ENCODE peak calls at places on chromosomes 5 and 9, in nine cellular contexts. One of them, this sample, is unnamed.

GRCh38 chr9:97501177-97501971 is at the start of gene TMOD1:
- DNase-seq in neuronal stem cell: peak; percentile 37
- DNase-seq in heart left ventricle: peak; percentile 85
- DNase-seq in IMR-90: peak; percentile 34
- DNase-seq in mesendoderm: peak; percentile 65
- DNase-seq in CD8-positive, alpha-beta T cell: peak; percentile 10
- DNase-seq in heart right ventricle: peak; percentile 88
- DNase-seq in dorsolateral prefrontal cortex: peak; percentile 67
- DNase-seq in body of pancreas: peak; percentile 83
- DNase-seq in this sample: peak; percentile 51

GRCh38 chr5:65546141-65546540 is 16.8 kb downstream of the CENPK start:
- DNase-seq in neuronal stem cell: no peak
- DNase-seq in heart left ventricle: no peak
- DNase-seq in IMR-90: no peak
- DNase-seq in mesendoderm: no peak
- DNase-seq in CD8-positive, alpha-beta T cell: no peak
- DNase-seq in heart right ventricle: no peak
- DNase-seq in dorsolateral prefrontal cortex: no peak
- DNase-seq in body of pancreas: no peak
- DNase-seq in this sample: no peak

GRCh38 chr5:55030676-55031445 is 6.8 kb downstream of the GZMK start:
- DNase-seq in neuronal stem cell: no peak
- DNase-seq in heart left ventricle: peak; percentile 25
- DNase-seq in IMR-90: peak; percentile 19
- DNase-seq in mesendoderm: no peak
- DNase-seq in CD8-positive, alpha-beta T cell: no peak
- DNase-seq in heart right ventricle: no peak
- DNase-seq in dorsolateral prefrontal cortex: no peak
- DNase-seq in body of pancreas: no peak
- DNase-seq in this sample: no peak

GRCh38 chr9:72728031-72728770 is 206.8 kb downstream of the TMC1 start:
- DNase-seq in neuronal stem cell: no peak
- DNase-seq in heart left ventricle: no peak
- DNase-seq in IMR-90: no peak
- DNase-seq in mesendoderm: no peak
- DNase-seq in CD8-positive, alpha-beta T cell: no peak
- DNase-seq in heart right ventricle: no peak
- DNase-seq in dorsolateral prefrontal cortex: no peak
- DNase-seq in body of pancreas: no peak
- DNase-seq in this sample: no peak

GRCh38 chr5:76724871-76725270 is 8.9 kb downstream of the F2R start:
- DNase-seq in neuronal stem cell: no peak
- DNase-seq in heart left ventricle: no peak
- DNase-seq in IMR-90: peak; percentile 88
- DNase-seq in mesendoderm: peak; percentile 20
- DNase-seq in CD8-positive, alpha-beta T cell: no peak
- DNase-seq in heart right ventricle: no peak
- DNase-seq in dorsolateral prefrontal cortex: no peak
- DNase-seq in body of pancreas: no peak
- DNase-seq in this sample: no peak

GRCh38 chr5:107869459-107870115 is 198.8 kb upstream of the EFNA5 start:
- DNase-seq in neuronal stem cell: no peak
- DNase-seq in heart left ventricle: no peak
- DNase-seq in IMR-90: peak; percentile 84
- DNase-seq in mesendoderm: peak; percentile 29
- DNase-seq in CD8-positive, alpha-beta T cell: no peak
- DNase-seq in heart right ventricle: no peak
- DNase-seq in dorsolateral prefrontal cortex: no peak
- DNase-seq in body of pancreas: no peak
- DNase-seq in this sample: no peak

GRCh38 chr5:75668348-75668895 is 48.8 kb downstream of the POC5 start:
- DNase-seq in neuronal stem cell: no peak
- DNase-seq in heart left ventricle: no peak
- DNase-seq in IMR-90: no peak
- DNase-seq in mesendoderm: no peak
- DNase-seq in CD8-positive, alpha-beta T cell: no peak
- DNase-seq in heart right ventricle: no peak
- DNase-seq in dorsolateral prefrontal cortex: no peak
- DNase-seq in body of pancreas: no peak
- DNase-seq in this sample: no peak

GRCh38 chr9:116417464-116417863 is 263.9 kb downstream of the PAPPA start:
- DNase-seq in neuronal stem cell: no peak
- DNase-seq in heart left ventricle: no peak
- DNase-seq in IMR-90: no peak
- DNase-seq in mesendoderm: no peak
- DNase-seq in CD8-positive, alpha-beta T cell: no peak
- DNase-seq in heart right ventricle: no peak
- DNase-seq in dorsolateral prefrontal cortex: no peak
- DNase-seq in body of pancreas: no peak
- DNase-seq in this sample: no peak

GRCh38 chr5:152164860-152165259 is 240.2 kb upstream of the GLRA1 start:
- DNase-seq in neuronal stem cell: no peak
- DNase-seq in heart left ventricle: no peak
- DNase-seq in IMR-90: no peak
- DNase-seq in mesendoderm: peak; percentile 57
- DNase-seq in CD8-positive, alpha-beta T cell: no peak
- DNase-seq in heart right ventricle: no peak
- DNase-seq in dorsolateral prefrontal cortex: no peak
- DNase-seq in body of pancreas: no peak
- DNase-seq in this sample: no peak

GRCh38 chr5:91339053-91339710 is 43.9 kb downstream of the ARRDC3 start:
- DNase-seq in neuronal stem cell: no peak
- DNase-seq in heart left ventricle: no peak
- DNase-seq in IMR-90: peak; percentile 22
- DNase-seq in mesendoderm: no peak
- DNase-seq in CD8-positive, alpha-beta T cell: no peak
- DNase-seq in heart right ventricle: no peak
- DNase-seq in dorsolateral prefrontal cortex: no peak
- DNase-seq in body of pancreas: no peak
- DNase-seq in this sample: no peak

GRCh38 chr5:36611520-36612274 is 5.3 kb downstream of the SLC1A3 start:
- DNase-seq in neuronal stem cell: no peak
- DNase-seq in heart left ventricle: peak; percentile 46
- DNase-seq in IMR-90: no peak
- DNase-seq in mesendoderm: no peak
- DNase-seq in CD8-positive, alpha-beta T cell: no peak
- DNase-seq in heart right ventricle: no peak
- DNase-seq in dorsolateral prefrontal cortex: no peak
- DNase-seq in body of pancreas: no peak
- DNase-seq in this sample: no peak

GRCh38 chr5:139962445-139962844 is 80.7 kb downstream of the NRG2 start:
- DNase-seq in neuronal stem cell: no peak
- DNase-seq in heart left ventricle: no peak
- DNase-seq in IMR-90: no peak
- DNase-seq in mesendoderm: no peak
- DNase-seq in CD8-positive, alpha-beta T cell: no peak
- DNase-seq in heart right ventricle: no peak
- DNase-seq in dorsolateral prefrontal cortex: no peak
- DNase-seq in body of pancreas: no peak
- DNase-seq in this sample: peak; percentile 19

GRCh38 chr5:91126448-91126847 is 256.7 kb downstream of the ARRDC3 start:
- DNase-seq in neuronal stem cell: no peak
- DNase-seq in heart left ventricle: no peak
- DNase-seq in IMR-90: peak; percentile 94
- DNase-seq in mesendoderm: no peak
- DNase-seq in CD8-positive, alpha-beta T cell: no peak
- DNase-seq in heart right ventricle: no peak
- DNase-seq in dorsolateral prefrontal cortex: no peak
- DNase-seq in body of pancreas: no peak
- DNase-seq in this sample: no peak

GRCh38 chr5:124662261-124662781 is 84.1 kb downstream of the ZNF608 start:
- DNase-seq in neuronal stem cell: peak; percentile 51
- DNase-seq in heart left ventricle: no peak
- DNase-seq in IMR-90: no peak
- DNase-seq in mesendoderm: peak; percentile 71
- DNase-seq in CD8-positive, alpha-beta T cell: no peak
- DNase-seq in heart right ventricle: no peak
- DNase-seq in dorsolateral prefrontal cortex: no peak
- DNase-seq in body of pancreas: no peak
- DNase-seq in this sample: no peak
- H3K4me3 ChIP-seq in neuronal stem cell: no peak overlapping the region
- H3K4me3 ChIP-seq in heart left ventricle: no peak overlapping the region
- H3K4me3 ChIP-seq in IMR-90: no peak overlapping the region
- H3K4me3 ChIP-seq in mesendoderm: no peak overlapping the region
- H3K4me3 ChIP-seq in CD8-positive, alpha-beta T cell: no peak overlapping the region
- H3K4me3 ChIP-seq in heart right ventricle: no peak overlapping the region
- H3K4me3 ChIP-seq in dorsolateral prefrontal cortex: no peak overlapping the region
- H3K4me3 ChIP-seq in body of pancreas: no peak overlapping the region
- H3K4me3 ChIP-seq in this sample: no peak overlapping the region

DNA sequence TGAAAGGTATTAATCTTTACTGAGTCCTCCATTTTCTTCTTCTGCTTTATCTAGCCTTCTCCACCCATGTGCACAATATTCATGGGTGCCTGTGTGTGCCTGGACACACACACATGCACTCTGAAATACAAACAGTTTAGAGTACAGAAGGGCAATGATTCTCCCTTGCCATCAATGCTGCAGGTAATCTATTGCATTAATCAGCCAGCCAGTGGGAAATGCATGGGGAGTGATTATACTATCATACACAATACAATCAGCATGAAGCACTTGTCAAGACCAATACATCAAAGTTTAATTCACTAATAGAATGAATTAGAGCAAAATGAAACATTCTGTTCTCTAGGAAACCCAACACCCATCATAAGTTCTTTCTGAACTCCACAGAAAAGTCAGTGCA is 172.1 kb downstream of the ZSWIM6 start:
- DNase-seq in neuronal stem cell: no peak
- DNase-seq in heart left ventricle: no peak
- DNase-seq in IMR-90: no peak
- DNase-seq in mesendoderm: no peak
- DNase-seq in CD8-positive, alpha-beta T cell: no peak
- DNase-seq in heart right ventricle: no peak
- DNase-seq in dorsolateral prefrontal cortex: no peak
- DNase-seq in body of pancreas: no peak
- DNase-seq in this sample: no peak
- H3K4me3 ChIP-seq in neuronal stem cell: no peak overlapping the region
- H3K4me3 ChIP-seq in heart left ventricle: no peak overlapping the region
- H3K4me3 ChIP-seq in IMR-90: no peak overlapping the region
- H3K4me3 ChIP-seq in mesendoderm: no peak overlapping the region
- H3K4me3 ChIP-seq in CD8-positive, alpha-beta T cell: no peak overlapping the region
- H3K4me3 ChIP-seq in heart right ventricle: no peak overlapping the region
- H3K4me3 ChIP-seq in dorsolateral prefrontal cortex: no peak overlapping the region
- H3K4me3 ChIP-seq in body of pancreas: no peak overlapping the region
- H3K4me3 ChIP-seq in this sample: no peak overlapping the region

DNA sequence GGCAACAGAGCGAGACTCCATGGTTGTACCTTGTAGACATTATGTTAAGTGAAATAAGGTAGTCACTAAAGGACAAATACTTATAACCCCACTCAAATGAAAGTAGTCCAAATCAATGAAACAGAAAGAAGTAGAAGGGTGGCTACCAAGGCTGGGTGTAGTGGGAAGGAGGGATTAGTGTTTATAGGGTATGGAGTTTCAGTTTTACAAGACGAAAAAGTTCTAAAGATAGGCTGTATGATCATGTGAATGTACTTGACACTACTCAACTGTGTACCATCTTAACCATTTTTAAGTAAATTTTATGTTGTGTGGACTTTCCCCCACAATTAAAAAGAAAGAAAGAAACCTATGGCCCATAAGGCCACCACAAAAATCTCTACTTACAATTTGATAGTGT is 32.2 kb downstream of the ALDH7A1 start:
- DNase-seq in neuronal stem cell: no peak
- DNase-seq in heart left ventricle: no peak
- DNase-seq in IMR-90: no peak
- DNase-seq in mesendoderm: no peak
- DNase-seq in CD8-positive, alpha-beta T cell: no peak
- DNase-seq in heart right ventricle: no peak
- DNase-seq in dorsolateral prefrontal cortex: no peak
- DNase-seq in body of pancreas: no peak
- DNase-seq in this sample: no peak
- H3K4me3 ChIP-seq in neuronal stem cell: no peak overlapping the region
- H3K4me3 ChIP-seq in heart left ventricle: no peak overlapping the region
- H3K4me3 ChIP-seq in IMR-90: no peak overlapping the region
- H3K4me3 ChIP-seq in mesendoderm: no peak overlapping the region
- H3K4me3 ChIP-seq in CD8-positive, alpha-beta T cell: no peak overlapping the region
- H3K4me3 ChIP-seq in heart right ventricle: no peak overlapping the region
- H3K4me3 ChIP-seq in dorsolateral prefrontal cortex: no peak overlapping the region
- H3K4me3 ChIP-seq in body of pancreas: no peak overlapping the region
- H3K4me3 ChIP-seq in this sample: no peak overlapping the region

GRCh38 chr5:84450617-84451414 is 66.1 kb upstream of the EDIL3 start:
- DNase-seq in neuronal stem cell: no peak
- DNase-seq in heart left ventricle: no peak
- DNase-seq in IMR-90: peak; percentile 20
- DNase-seq in mesendoderm: no peak
- DNase-seq in CD8-positive, alpha-beta T cell: no peak
- DNase-seq in heart right ventricle: no peak
- DNase-seq in dorsolateral prefrontal cortex: no peak
- DNase-seq in body of pancreas: no peak
- DNase-seq in this sample: no peak

DNA sequence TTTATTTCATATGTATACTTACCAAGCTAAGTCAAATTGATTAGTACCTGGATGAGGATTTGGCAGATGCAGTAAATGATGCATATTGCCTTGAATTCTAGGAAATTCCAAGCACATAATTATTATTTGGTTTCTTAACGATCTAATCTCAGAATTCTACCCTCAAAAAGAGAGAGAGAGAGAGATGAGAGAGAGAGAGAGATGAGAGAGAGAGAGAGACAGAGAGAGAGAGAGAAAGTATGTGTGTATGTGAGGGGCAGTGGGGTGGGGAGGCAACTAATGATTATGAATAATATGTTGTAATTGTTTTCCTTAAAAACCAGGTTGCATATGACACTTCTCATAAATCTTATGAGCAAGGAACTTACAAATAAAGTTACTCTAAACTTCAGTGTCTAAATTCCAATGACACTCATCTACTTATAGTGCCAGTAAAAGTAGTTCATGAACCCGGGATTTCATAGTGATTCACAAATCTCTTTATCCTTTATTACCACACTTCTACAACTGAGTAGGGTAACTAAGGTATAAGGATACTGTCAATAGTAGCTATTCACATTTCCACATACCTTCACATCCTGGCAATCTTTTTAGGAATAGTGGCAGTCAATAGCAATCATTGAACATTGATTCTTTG is 60.5 kb upstream of the EDIL3 start:
- DNase-seq in neuronal stem cell: no peak
- DNase-seq in heart left ventricle: no peak
- DNase-seq in IMR-90: peak; percentile 15
- DNase-seq in mesendoderm: no peak
- DNase-seq in CD8-positive, alpha-beta T cell: no peak
- DNase-seq in heart right ventricle: no peak
- DNase-seq in dorsolateral prefrontal cortex: no peak
- DNase-seq in body of pancreas: no peak
- DNase-seq in this sample: no peak
- H3K4me3 ChIP-seq in neuronal stem cell: no peak overlapping the region
- H3K4me3 ChIP-seq in heart left ventricle: no peak overlapping the region
- H3K4me3 ChIP-seq in IMR-90: no peak overlapping the region
- H3K4me3 ChIP-seq in mesendoderm: no peak overlapping the region
- H3K4me3 ChIP-seq in CD8-positive, alpha-beta T cell: no peak overlapping the region
- H3K4me3 ChIP-seq in heart right ventricle: no peak overlapping the region
- H3K4me3 ChIP-seq in dorsolateral prefrontal cortex: no peak overlapping the region
- H3K4me3 ChIP-seq in body of pancreas: no peak overlapping the region
- H3K4me3 ChIP-seq in this sample: no peak overlapping the region